ENCODE peak calls at places on chromosomes 6 and 20, in four cellular contexts. X is WTC11, A is occipital lobe, L is Caki2. Z is an unnamed sample.

GRCh38 chr6:105794263-105794662 is 291.9 kb upstream of the PRDM1 start:
- DNase-seq in X (peak; percentile 22), A (no peak), L (no peak), Z (no peak)

GRCh38 chr20:14721926-14722325 is 384.5 kb upstream of the FLRT3 start:
- DNase-seq in X (no peak), A (no peak), L (no peak), Z (no peak)

GRCh38 chr6:134123666-134124208 is 71.3 kb upstream of the SLC2A12 start:
- DNase-seq in X (peak; percentile 21), A (no peak), L (peak; percentile 68), Z (no peak)

GRCh38 chr6:34359438-34360158 is 32.9 kb downstream of the NUDT3 start:
- DNase-seq in X (no peak), A (no peak), L (peak; percentile 18), Z (no peak)

GRCh38 chr6:122800906-122801305 is 11.8 kb downstream of the SMPDL3A start:
- DNase-seq in X (no peak), A (no peak), L (peak; percentile 66), Z (no peak)

GRCh38 chr6:133553652-133554051 is 312.5 kb downstream of the EYA4 start:
- DNase-seq in X (peak; percentile 37), A (no peak), L (peak; percentile 41), Z (no peak)

GRCh38 chr6:16761469-16762264 is 407 bp upstream of the ATXN1 start:
- DNase-seq in X (peak; percentile 87), A (peak; percentile 77), L (peak; percentile 91), Z (peak; percentile 80)

GRCh38 chr6:83613378-83613777 is 95.5 kb downstream of the SNAP91 start:
- DNase-seq in X (no peak), A (no peak), L (no peak), Z (no peak)

GRCh38 chr6:41564448-41565142 is 18.4 kb downstream of the FOXP4 start:
- DNase-seq in X (no peak), A (no peak), L (no peak), Z (no peak)

Z was measured in mesothelial cell of epicardium.